ENCODE peak calls at places on chromosomes 16 and 17, in nine cellular contexts. U is body of pancreas, Z is A549, J is GM06990, M is brain microvascular endothelial cell, R is B cell, T is cardiac muscle cell, X is PC-9, A is neural crest cell. S is an unnamed sample.

GRCh38 chr16:27370318-27370717 is 31.7 kb upstream of the IL21R start:
- DNase-seq in U (no peak), Z (no peak), J (no peak), M (no peak), R (no peak), T (no peak), X (no peak), A (no peak), S (no peak)

GRCh38 chr17:68851875-68852274 is 103.3 kb downstream of the ABCA8 start:
- DNase-seq in U (no peak), Z (no peak), J (no peak), M (no peak), R (no peak), T (no peak), X (no peak), A (no peak), S (no peak)

GRCh38 chr17:81097943-81098308 is 63.0 kb downstream of the BAIAP2 start:
- DNase-seq in U (no peak), Z (peak; percentile 59), J (no peak), M (peak; percentile 12), R (no peak), T (no peak), X (peak; percentile 61), A (no peak), S (peak; percentile 25)

GRCh38 chr16:17557480-17557879 is 86.7 kb upstream of the XYLT1 start:
- DNase-seq in U (no peak), Z (no peak), J (no peak), M (no peak), R (no peak), T (no peak), X (no peak), A (no peak), S (no peak)

GRCh38 chr17:55845385-55845784 is 94.5 kb downstream of the PCTP start:
- DNase-seq in U (peak; percentile 33), Z (peak; percentile 26), J (peak; percentile 3), M (peak; percentile 10), R (no peak), T (peak; percentile 62), X (no peak), A (peak; percentile 64), S (no peak)

GRCh38 chr17:47678196-47678595 is 15.8 kb upstream of the TBKBP1 start:
- DNase-seq in U (no peak), Z (no peak), J (no peak), M (no peak), R (no peak), T (no peak), X (no peak), A (no peak), S (no peak)

GRCh38 chr16:82033006-82033405 is 2.0 kb upstream of the HSD17B2 start:
- DNase-seq in U (peak; percentile 63), Z (no peak), J (no peak), M (no peak), R (no peak), T (no peak), X (no peak), A (no peak), S (no peak)

GRCh38 chr17:4623249-4623648 is 18.2 kb downstream of the ALOX15 start:
- DNase-seq in U (no peak), Z (no peak), J (no peak), M (peak; percentile 45), R (no peak), T (peak; percentile 73), X (no peak), A (no peak), S (no peak)

GRCh38 chr17:37051839-37052238 is 103.1 kb downstream of the AATF start:
- DNase-seq in U (no peak), Z (no peak), J (no peak), M (no peak), R (no peak), T (no peak), X (no peak), A (no peak), S (no peak)

GRCh38 chr17:33302394-33302793 is 9.3 kb upstream of the ASIC2 start:
- DNase-seq in U (no peak), Z (no peak), J (no peak), M (no peak), R (no peak), T (no peak), X (no peak), A (no peak), S (no peak)

GRCh38 chr17:73371285-73371684 is 59.5 kb upstream of the CDC42EP4 start:
- DNase-seq in U (no peak), Z (peak; percentile 44), J (no peak), M (peak; percentile 84), R (no peak), T (peak; percentile 84), X (no peak), A (no peak), S (peak; percentile 51)

GRCh38 chr17:48510761-48511604 is 19.8 kb downstream of the HOXB1 start:
- DNase-seq in U (no peak), Z (no peak), J (peak; percentile 48), M (no peak), R (no peak), T (peak; percentile 76), X (peak; percentile 84), A (no peak), S (no peak)

GRCh38 chr17:19348806-19349205 is 13.7 kb downstream of the B9D1 start:
- DNase-seq in U (no peak), Z (no peak), J (no peak), M (no peak), R (no peak), T (no peak), X (no peak), A (no peak), S (no peak)

GRCh38 chr16:80680839-80681238 is 123.6 kb downstream of the CDYL2 start:
- DNase-seq in U (no peak), Z (no peak), J (no peak), M (no peak), R (no peak), T (no peak), X (no peak), A (no peak), S (no peak)

GRCh38 chr16:73527191-73527590 is 479.3 kb upstream of the ZFHX3 start:
- DNase-seq in U (no peak), Z (no peak), J (no peak), M (no peak), R (no peak), T (no peak), X (no peak), A (no peak), S (no peak)
- TF ChIP-seq CTCF in U (no peak), Z (no peak), J (peak; percentile 25), M (no peak), R (no peak), T (no peak), X (no peak), A (no peak), S (no peak)

GRCh38 chr16:87951550-87952538 is 610 bp downstream of the BANP start:
- DNase-seq in U (peak; percentile 30), Z (no peak), J (peak; percentile 51), M (no peak), R (no peak), T (peak; percentile 16), X (peak; percentile 31), A (no peak), S (no peak)
- TF ChIP-seq CTCF in U (no peak), Z (no peak), J (peak; percentile 19), M (peak; percentile 49), R (peak; percentile 40), T (peak; percentile 13), X (peak; percentile 33), A (peak; percentile 43), S (peak; percentile 20)

DNA sequence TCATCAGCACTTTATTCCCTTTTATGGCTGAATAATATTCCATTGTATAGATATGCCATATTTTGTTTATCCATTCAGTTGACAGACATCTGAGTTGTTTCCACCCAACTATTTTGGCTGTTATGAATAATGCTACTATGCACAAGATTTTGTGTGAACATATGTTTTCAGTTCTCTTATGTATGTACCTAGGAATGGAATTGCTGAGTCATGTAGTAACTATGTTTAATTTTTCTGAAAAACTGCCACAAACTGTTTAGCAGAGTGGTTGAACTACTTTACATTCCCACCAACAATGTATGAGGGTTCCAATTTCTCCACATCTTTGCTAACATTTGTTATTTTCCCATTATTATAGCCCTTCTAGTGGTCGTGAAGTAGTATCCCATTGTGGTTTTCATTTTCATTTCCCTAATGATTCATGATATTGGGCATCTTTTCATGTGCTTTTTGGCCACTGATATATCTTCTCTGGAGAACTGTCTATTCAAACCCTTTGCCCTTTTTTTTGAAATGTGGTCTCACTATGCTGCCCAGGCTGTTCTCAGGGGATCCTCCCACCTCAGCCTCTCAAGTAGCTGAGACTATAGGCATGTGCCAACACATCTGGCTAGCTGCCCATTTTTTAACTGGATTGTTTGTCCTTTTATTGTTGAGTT is 26.3 kb downstream of the SMURF2 start:
- DNase-seq in U (no peak), Z (no peak), J (peak; percentile 44), M (no peak), R (no peak), T (peak; percentile 72), X (peak; percentile 36), A (no peak), S (no peak)
- TF ChIP-seq CTCF in U (no peak), Z (no peak), J (no peak), M (no peak), R (no peak), T (no peak), X (no peak), A (no peak), S (no peak)

GRCh38 chr17:40562841-40563370 is 2.4 kb downstream of the CCR7 start:
- DNase-seq in U (no peak), Z (no peak), J (no peak), M (no peak), R (no peak), T (no peak), X (no peak), A (no peak), S (no peak)

GRCh38 chr17:40560592-40561293 is 4.5 kb downstream of the CCR7 start:
- DNase-seq in U (no peak), Z (no peak), J (peak; percentile 91), M (peak; percentile 89), R (no peak), T (peak; percentile 77), X (no peak), A (no peak), S (no peak)

GRCh38 chr17:40561294-40561870 is 3.9 kb downstream of the CCR7 start:
- DNase-seq in U (no peak), Z (no peak), J (no peak), M (no peak), R (no peak), T (no peak), X (no peak), A (no peak), S (no peak)

GRCh38 chr17:40563371-40564052 is 1.8 kb downstream of the CCR7 start:
- DNase-seq in U (no peak), Z (no peak), J (no peak), M (no peak), R (no peak), T (no peak), X (no peak), A (no peak), S (no peak)

DNA sequence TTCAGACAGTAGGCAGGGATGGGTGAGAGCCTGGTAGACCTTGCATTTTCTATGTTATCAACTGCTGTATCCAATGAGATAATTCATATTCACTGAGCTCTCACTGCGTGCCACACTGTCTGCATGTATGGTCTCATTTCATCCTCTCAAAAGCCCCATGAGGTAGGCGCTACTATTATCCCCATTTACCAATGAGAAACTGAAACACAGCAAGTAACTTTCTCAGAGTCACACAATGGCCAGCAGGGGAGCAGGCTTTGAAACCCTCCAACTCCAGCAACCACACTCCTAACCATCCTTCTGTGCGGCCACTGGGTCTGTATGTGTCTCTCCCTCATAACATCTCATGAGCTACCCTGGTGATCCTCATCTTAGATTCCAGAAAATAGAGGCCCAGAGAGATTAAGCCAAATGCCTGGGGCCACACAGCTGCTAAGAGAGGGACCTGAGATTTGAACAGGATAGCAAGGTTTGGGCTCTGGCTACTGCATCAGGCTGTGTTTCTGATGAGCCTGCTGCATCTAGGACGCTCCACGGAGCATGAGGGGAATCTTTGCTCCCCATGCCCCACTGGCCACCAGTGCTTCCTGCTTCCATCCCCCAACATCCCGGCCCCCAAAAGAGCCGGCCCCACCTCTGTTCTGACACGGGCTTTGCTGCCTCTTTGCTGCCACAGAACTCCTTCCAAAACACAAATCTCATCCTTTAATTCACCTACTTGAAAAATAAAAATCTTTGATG is 3.2 kb downstream of the CCR7 start:
- DNase-seq in U (no peak), Z (no peak), J (peak; percentile 74), M (no peak), R (no peak), T (no peak), X (no peak), A (no peak), S (no peak)
- TF ChIP-seq CTCF in U (no peak), Z (no peak), J (peak; percentile 59), M (peak; percentile 55), R (peak; percentile 74), T (peak; percentile 30), X (no peak), A (peak; percentile 19), S (peak; percentile 17)

S was measured in retinal pigment epithelial cell.